ENCODE peak calls at places on chromosomes 12 and 14, in ten cellular contexts. One of them, this sample, is unnamed.

GRCh38 chr12:121132601-121133481 is at the start of gene P2RX7:
- DNase-seq in tibial nerve: peak; percentile 51
- DNase-seq in heart left ventricle: peak; percentile 80
- DNase-seq in heart right ventricle: peak; percentile 76
- DNase-seq in uterus: peak; percentile 71
- DNase-seq in mammary epithelial cell: peak; percentile 93
- DNase-seq in CD8-positive, alpha-beta T cell: peak; percentile 38
- DNase-seq in neural progenitor cell: peak; percentile 48
- DNase-seq in upper lobe of right lung: peak; percentile 87
- DNase-seq in A549: peak; percentile 49
- DNase-seq in this sample: peak; percentile 82

GRCh38 chr12:78392918-78393317 is 471.7 kb upstream of the SYT1 start:
- DNase-seq in mammary epithelial cell: peak; percentile 2
- DNase-seq in heart right ventricle: no peak
- DNase-seq in uterus: no peak
- DNase-seq in A549: peak; percentile 32
- DNase-seq in tibial nerve: peak; percentile 9
- DNase-seq in upper lobe of right lung: no peak
- DNase-seq in heart left ventricle: no peak
- DNase-seq in CD8-positive, alpha-beta T cell: no peak
- DNase-seq in neural progenitor cell: no peak
- DNase-seq in this sample: no peak

GRCh38 chr14:69553221-69553620 is 21.4 kb downstream of the CCDC177 start:
- DNase-seq in upper lobe of right lung: no peak
- DNase-seq in neural progenitor cell: no peak
- DNase-seq in mammary epithelial cell: peak; percentile 58
- DNase-seq in A549: peak; percentile 81
- DNase-seq in heart left ventricle: no peak
- DNase-seq in uterus: no peak
- DNase-seq in tibial nerve: no peak
- DNase-seq in heart right ventricle: no peak
- DNase-seq in CD8-positive, alpha-beta T cell: no peak
- DNase-seq in this sample: no peak

GRCh38 chr12:22284871-22285270 is 49.6 kb downstream of the ST8SIA1 start:
- DNase-seq in A549: no peak
- DNase-seq in neural progenitor cell: no peak
- DNase-seq in CD8-positive, alpha-beta T cell: no peak
- DNase-seq in uterus: no peak
- DNase-seq in heart right ventricle: no peak
- DNase-seq in tibial nerve: no peak
- DNase-seq in heart left ventricle: no peak
- DNase-seq in upper lobe of right lung: no peak
- DNase-seq in mammary epithelial cell: no peak
- DNase-seq in this sample: no peak

GRCh38 chr14:34334329-34334728 is 127.7 kb downstream of the SPTSSA start:
- DNase-seq in A549: no peak
- DNase-seq in neural progenitor cell: no peak
- DNase-seq in tibial nerve: no peak
- DNase-seq in CD8-positive, alpha-beta T cell: no peak
- DNase-seq in uterus: no peak
- DNase-seq in mammary epithelial cell: no peak
- DNase-seq in heart left ventricle: peak; percentile 12
- DNase-seq in heart right ventricle: no peak
- DNase-seq in upper lobe of right lung: no peak
- DNase-seq in this sample: no peak

GRCh38 chr12:132300789-132301722 is 28.3 kb downstream of the GALNT9 start:
- DNase-seq in CD8-positive, alpha-beta T cell: no peak
- DNase-seq in heart right ventricle: peak; percentile 3
- DNase-seq in uterus: no peak
- DNase-seq in A549: no peak
- DNase-seq in heart left ventricle: no peak
- DNase-seq in mammary epithelial cell: no peak
- DNase-seq in tibial nerve: no peak
- DNase-seq in upper lobe of right lung: no peak
- DNase-seq in neural progenitor cell: no peak
- DNase-seq in this sample: no peak

GRCh38 chr14:22400590-22401259 is 188.3 kb downstream of the DAD1 start:
- DNase-seq in heart left ventricle: no peak
- DNase-seq in uterus: no peak
- DNase-seq in upper lobe of right lung: no peak
- DNase-seq in A549: no peak
- DNase-seq in mammary epithelial cell: no peak
- DNase-seq in tibial nerve: no peak
- DNase-seq in neural progenitor cell: no peak
- DNase-seq in CD8-positive, alpha-beta T cell: no peak
- DNase-seq in heart right ventricle: no peak
- DNase-seq in this sample: no peak

GRCh38 chr12:83074495-83074894 is 387.8 kb downstream of the TMTC2 start:
- DNase-seq in neural progenitor cell: no peak
- DNase-seq in upper lobe of right lung: no peak
- DNase-seq in A549: peak; percentile 5
- DNase-seq in mammary epithelial cell: no peak
- DNase-seq in heart left ventricle: no peak
- DNase-seq in heart right ventricle: no peak
- DNase-seq in uterus: no peak
- DNase-seq in tibial nerve: no peak
- DNase-seq in CD8-positive, alpha-beta T cell: no peak
- DNase-seq in this sample: no peak

GRCh38 chr12:14272954-14273910 is 92.2 kb upstream of the ATF7IP start:
- DNase-seq in heart left ventricle: no peak
- DNase-seq in A549: no peak
- DNase-seq in upper lobe of right lung: no peak
- DNase-seq in heart right ventricle: no peak
- DNase-seq in uterus: no peak
- DNase-seq in tibial nerve: no peak
- DNase-seq in neural progenitor cell: no peak
- DNase-seq in CD8-positive, alpha-beta T cell: no peak
- DNase-seq in mammary epithelial cell: peak; percentile 78
- DNase-seq in this sample: no peak

GRCh38 chr12:25840678-25841077 is 117.8 kb upstream of the RASSF8 start:
- DNase-seq in CD8-positive, alpha-beta T cell: no peak
- DNase-seq in heart left ventricle: peak; percentile 10
- DNase-seq in uterus: no peak
- DNase-seq in neural progenitor cell: no peak
- DNase-seq in upper lobe of right lung: no peak
- DNase-seq in heart right ventricle: no peak
- DNase-seq in A549: no peak
- DNase-seq in tibial nerve: no peak
- DNase-seq in mammary epithelial cell: no peak
- DNase-seq in this sample: no peak

GRCh38 chr14:20615996-20616395 is 24.8 kb upstream of the RNASE12 start:
- DNase-seq in A549: no peak
- DNase-seq in heart left ventricle: no peak
- DNase-seq in heart right ventricle: no peak
- DNase-seq in upper lobe of right lung: no peak
- DNase-seq in CD8-positive, alpha-beta T cell: no peak
- DNase-seq in uterus: no peak
- DNase-seq in mammary epithelial cell: no peak
- DNase-seq in tibial nerve: no peak
- DNase-seq in neural progenitor cell: no peak
- DNase-seq in this sample: no peak

GRCh38 chr12:103571286-103571685 is 15.8 kb upstream of the STAB2 start:
- DNase-seq in heart left ventricle: no peak
- DNase-seq in A549: no peak
- DNase-seq in heart right ventricle: peak; percentile 49
- DNase-seq in tibial nerve: no peak
- DNase-seq in CD8-positive, alpha-beta T cell: no peak
- DNase-seq in mammary epithelial cell: no peak
- DNase-seq in upper lobe of right lung: no peak
- DNase-seq in uterus: no peak
- DNase-seq in neural progenitor cell: peak; percentile 94
- DNase-seq in this sample: no peak
- H3K27ac ChIP-seq in heart left ventricle: no peak overlapping the region
- H3K27ac ChIP-seq in A549: no peak overlapping the region
- H3K27ac ChIP-seq in heart right ventricle: no peak overlapping the region
- H3K27ac ChIP-seq in tibial nerve: no peak overlapping the region
- H3K27ac ChIP-seq in CD8-positive, alpha-beta T cell: no peak overlapping the region
- H3K27ac ChIP-seq in mammary epithelial cell: no peak overlapping the region
- H3K27ac ChIP-seq in upper lobe of right lung: no peak overlapping the region
- H3K27ac ChIP-seq in uterus: no peak overlapping the region
- H3K27ac ChIP-seq in neural progenitor cell: no peak overlapping the region
- H3K27ac ChIP-seq in this sample: no peak overlapping the region

DNA sequence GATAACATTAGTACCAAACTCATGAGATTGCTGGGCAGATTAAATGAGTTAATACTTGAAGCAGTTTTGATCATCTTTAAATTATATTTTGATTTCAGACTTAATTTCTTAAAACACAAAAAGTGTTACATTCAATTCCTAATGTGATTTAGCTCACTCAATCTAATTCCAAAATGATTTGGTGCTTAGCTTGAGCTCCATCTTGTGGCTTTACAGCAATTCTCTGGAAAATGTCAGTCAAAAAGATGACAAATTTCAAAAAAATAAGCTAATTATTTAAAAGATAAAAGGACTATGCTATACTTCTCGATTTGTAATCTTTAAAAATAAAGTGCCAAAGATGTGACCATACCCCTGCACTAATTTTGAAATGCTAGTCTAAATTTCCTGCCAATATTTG is 10.1 kb downstream of the LLPH start:
- DNase-seq in mammary epithelial cell: no peak
- DNase-seq in tibial nerve: no peak
- DNase-seq in A549: no peak
- DNase-seq in heart left ventricle: no peak
- DNase-seq in CD8-positive, alpha-beta T cell: no peak
- DNase-seq in uterus: no peak
- DNase-seq in neural progenitor cell: no peak
- DNase-seq in upper lobe of right lung: no peak
- DNase-seq in heart right ventricle: no peak
- DNase-seq in this sample: no peak
- TF ChIP-seq CTCF in mammary epithelial cell: no peak
- TF ChIP-seq CTCF in tibial nerve: no peak
- TF ChIP-seq CTCF in A549: peak; percentile 17
- TF ChIP-seq CTCF in heart left ventricle: no peak
- TF ChIP-seq CTCF in CD8-positive, alpha-beta T cell: no peak
- TF ChIP-seq CTCF in uterus: no peak
- TF ChIP-seq CTCF in neural progenitor cell: peak; percentile 33
- TF ChIP-seq CTCF in upper lobe of right lung: no peak
- TF ChIP-seq CTCF in heart right ventricle: no peak
- TF ChIP-seq CTCF in this sample: no peak

DNA sequence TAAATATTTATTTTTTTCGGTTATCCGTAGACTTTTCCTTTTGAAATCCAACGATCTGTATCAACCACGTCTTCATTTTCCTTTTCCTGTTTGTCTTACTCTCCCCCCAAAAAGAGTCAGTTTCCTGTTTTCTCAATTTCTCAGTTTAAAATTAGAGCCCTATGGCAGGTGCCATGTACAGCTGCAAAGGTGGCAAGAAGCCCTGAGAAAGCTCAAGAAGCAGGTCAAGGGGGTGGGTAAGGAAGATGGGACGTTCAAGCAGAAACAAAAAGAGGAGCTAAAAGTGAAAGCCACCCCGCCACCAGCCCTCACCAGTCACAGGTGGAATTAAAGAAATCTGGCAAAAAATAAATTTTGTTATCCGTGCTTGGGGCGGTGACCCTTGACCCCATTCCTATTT is 26.7 kb downstream of the SLC35E3 start:
- DNase-seq in heart right ventricle: no peak
- DNase-seq in CD8-positive, alpha-beta T cell: no peak
- DNase-seq in mammary epithelial cell: no peak
- DNase-seq in A549: no peak
- DNase-seq in upper lobe of right lung: no peak
- DNase-seq in uterus: no peak
- DNase-seq in neural progenitor cell: no peak
- DNase-seq in tibial nerve: no peak
- DNase-seq in heart left ventricle: no peak
- DNase-seq in this sample: no peak
- H3K4me1 ChIP-seq in heart right ventricle: peaks cover 9% of the 10 kb centered on the region
- H3K4me1 ChIP-seq in CD8-positive, alpha-beta T cell: peaks cover 14% of the 10 kb centered on the region
- H3K4me1 ChIP-seq in mammary epithelial cell: no peaks in the 10 kb centered on the region
- H3K4me1 ChIP-seq in A549: no peaks in the 10 kb centered on the region
- H3K4me1 ChIP-seq in upper lobe of right lung: no peaks in the 10 kb centered on the region
- H3K4me1 ChIP-seq in uterus: no peaks in the 10 kb centered on the region
- H3K4me1 ChIP-seq in neural progenitor cell: no peaks in the 10 kb centered on the region
- H3K4me1 ChIP-seq in tibial nerve: no peaks in the 10 kb centered on the region
- H3K4me1 ChIP-seq in heart left ventricle: no peaks in the 10 kb centered on the region
- H3K4me1 ChIP-seq in this sample: no peaks in the 10 kb centered on the region

DNA sequence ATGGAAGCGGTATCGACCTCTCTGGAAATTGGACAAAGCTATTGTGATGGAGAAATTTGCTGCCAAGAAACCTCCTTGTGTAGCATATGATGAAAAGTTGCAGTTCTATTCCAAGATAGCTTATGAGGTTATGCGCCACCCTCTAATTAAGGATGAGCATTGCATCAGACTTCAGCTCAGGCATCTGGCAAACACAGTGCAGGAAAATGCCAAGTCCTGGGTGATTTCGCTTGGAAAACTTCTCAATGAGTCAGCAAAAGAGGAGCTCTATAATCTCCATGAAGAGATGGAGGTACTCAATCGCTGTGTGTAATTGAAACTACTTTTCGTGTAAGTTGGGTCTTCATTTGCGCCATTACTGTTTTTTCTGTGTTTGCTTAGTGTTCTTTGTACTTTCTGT is 51.2 kb downstream of the DNAH10 start:
- DNase-seq in CD8-positive, alpha-beta T cell: no peak
- DNase-seq in heart left ventricle: no peak
- DNase-seq in heart right ventricle: no peak
- DNase-seq in A549: no peak
- DNase-seq in upper lobe of right lung: no peak
- DNase-seq in neural progenitor cell: no peak
- DNase-seq in tibial nerve: no peak
- DNase-seq in uterus: no peak
- DNase-seq in mammary epithelial cell: peak; percentile 12
- DNase-seq in this sample: no peak
- H3K27ac ChIP-seq in CD8-positive, alpha-beta T cell: no peak overlapping the region
- H3K27ac ChIP-seq in heart left ventricle: no peak overlapping the region
- H3K27ac ChIP-seq in heart right ventricle: no peak overlapping the region
- H3K27ac ChIP-seq in A549: no peak overlapping the region
- H3K27ac ChIP-seq in upper lobe of right lung: no peak overlapping the region
- H3K27ac ChIP-seq in neural progenitor cell: no peak overlapping the region
- H3K27ac ChIP-seq in tibial nerve: no peak overlapping the region
- H3K27ac ChIP-seq in uterus: no peak overlapping the region
- H3K27ac ChIP-seq in mammary epithelial cell: no peak overlapping the region
- H3K27ac ChIP-seq in this sample: no peak overlapping the region

GRCh38 chr12:103884316-103884715 is 43.3 kb upstream of the NT5DC3 start:
- DNase-seq in mammary epithelial cell: peak; percentile 16
- DNase-seq in uterus: no peak
- DNase-seq in upper lobe of right lung: no peak
- DNase-seq in heart right ventricle: no peak
- DNase-seq in heart left ventricle: no peak
- DNase-seq in neural progenitor cell: peak; percentile 23
- DNase-seq in CD8-positive, alpha-beta T cell: peak; percentile 66
- DNase-seq in tibial nerve: no peak
- DNase-seq in A549: peak; percentile 62
- DNase-seq in this sample: no peak
- TF ChIP-seq CTCF in mammary epithelial cell: peak; percentile 59
- TF ChIP-seq CTCF in uterus: no peak
- TF ChIP-seq CTCF in upper lobe of right lung: peak; percentile 35
- TF ChIP-seq CTCF in heart right ventricle: peak; percentile 27
- TF ChIP-seq CTCF in heart left ventricle: peak; percentile 51
- TF ChIP-seq CTCF in neural progenitor cell: peak; percentile 48
- TF ChIP-seq CTCF in CD8-positive, alpha-beta T cell: peak; percentile 71
- TF ChIP-seq CTCF in tibial nerve: peak; percentile 19
- TF ChIP-seq CTCF in A549: peak; percentile 58
- TF ChIP-seq CTCF in this sample: peak; percentile 43

GRCh38 chr12:46449161-46449715 is 76.7 kb upstream of the SLC38A2 start:
- DNase-seq in CD8-positive, alpha-beta T cell: no peak
- DNase-seq in tibial nerve: no peak
- DNase-seq in upper lobe of right lung: no peak
- DNase-seq in heart right ventricle: no peak
- DNase-seq in neural progenitor cell: no peak
- DNase-seq in heart left ventricle: no peak
- DNase-seq in A549: no peak
- DNase-seq in uterus: no peak
- DNase-seq in mammary epithelial cell: no peak
- DNase-seq in this sample: no peak
- H3K4me1 ChIP-seq in CD8-positive, alpha-beta T cell: peaks cover 22% of the 10 kb centered on the region
- H3K4me1 ChIP-seq in tibial nerve: peaks cover 17% of the 10 kb centered on the region
- H3K4me1 ChIP-seq in upper lobe of right lung: peaks cover 22% of the 10 kb centered on the region
- H3K4me1 ChIP-seq in heart right ventricle: peaks cover 45% of the 10 kb centered on the region
- H3K4me1 ChIP-seq in neural progenitor cell: peaks cover 10% of the 10 kb centered on the region
- H3K4me1 ChIP-seq in heart left ventricle: peaks cover 22% of the 10 kb centered on the region
- H3K4me1 ChIP-seq in A549: peaks cover 47% of the 10 kb centered on the region
- H3K4me1 ChIP-seq in uterus: peaks cover 5% of the 10 kb centered on the region
- H3K4me1 ChIP-seq in mammary epithelial cell: peaks cover 63% of the 10 kb centered on the region
- H3K4me1 ChIP-seq in this sample: peaks cover 34% of the 10 kb centered on the region

GRCh38 chr12:62715086-62715786 is 219.7 kb downstream of the PPM1H start:
- DNase-seq in heart right ventricle: no peak
- DNase-seq in uterus: peak; percentile 55
- DNase-seq in mammary epithelial cell: no peak
- DNase-seq in upper lobe of right lung: no peak
- DNase-seq in tibial nerve: no peak
- DNase-seq in heart left ventricle: no peak
- DNase-seq in A549: no peak
- DNase-seq in CD8-positive, alpha-beta T cell: no peak
- DNase-seq in neural progenitor cell: peak; percentile 61
- DNase-seq in this sample: no peak
- H3K27ac ChIP-seq in heart right ventricle: peak overlapping the region; percentile 82
- H3K27ac ChIP-seq in uterus: peak overlapping the region; percentile 44
- H3K27ac ChIP-seq in mammary epithelial cell: no peak overlapping the region
- H3K27ac ChIP-seq in upper lobe of right lung: no peak overlapping the region
- H3K27ac ChIP-seq in tibial nerve: no peak overlapping the region
- H3K27ac ChIP-seq in heart left ventricle: no peak overlapping the region
- H3K27ac ChIP-seq in A549: peak overlapping the region; percentile 98
- H3K27ac ChIP-seq in CD8-positive, alpha-beta T cell: no peak overlapping the region
- H3K27ac ChIP-seq in neural progenitor cell: peak overlapping the region; percentile 82
- H3K27ac ChIP-seq in this sample: peak overlapping the region; percentile 12

This sample was measured in right atrium auricular region.